ENCODE peak calls at places on chromosomes 7 and 10, in four cellular contexts. N, B, V and I are unnamed samples.

GRCh38 chr7:87213801-87214200 is 5.7 kb downstream of the TMEM243 start:
- DNase-seq in N (no peak), B (no peak), V (no peak), I (no peak)

GRCh38 chr10:96833220-96834001 is 1.3 kb downstream of the LCOR start:
- DNase-seq in B (peak; percentile 53), N (no peak), V (no peak), I (no peak)

GRCh38 chr7:602341-603141 is 82.9 kb upstream of the PDGFA start:
- DNase-seq in B (no peak), V (peak; percentile 31), N (no peak), I (peak; percentile 27)

GRCh38 chr10:75910032-75910431 is 478.6 kb downstream of the LRMDA start:
- DNase-seq in N (no peak), V (no peak), B (no peak), I (no peak)

GRCh38 chr7:31059551-31059950 is 7.4 kb downstream of the ADCYAP1R1 start:
- DNase-seq in N (no peak), B (no peak), V (no peak), I (no peak)

GRCh38 chr7:3518546-3518945 is 217.5 kb downstream of the SDK1 start:
- DNase-seq in N (no peak), B (no peak), V (no peak), I (no peak)

GRCh38 chr10:82319046-82319445 is 444.1 kb downstream of the NRG3 start:
- DNase-seq in N (no peak), B (no peak), V (no peak), I (no peak)

GRCh38 chr10:95333997-95334792 is 43.4 kb upstream of the PDLIM1 start:
- DNase-seq in N (no peak), V (no peak), B (no peak), I (no peak)

GRCh38 chr10:64376169-64376568 is 855.0 kb downstream of the REEP3 start:
- DNase-seq in V (no peak), N (no peak), B (peak; percentile 40), I (no peak)

GRCh38 chr10:117413928-117414618 is 38.8 kb upstream of the PDZD8 start:
- DNase-seq in V (no peak), N (no peak), B (no peak), I (no peak)

GRCh38 chr7:148697256-148697841 is 1.4 kb upstream of the CUL1 start:
- DNase-seq in V (peak; percentile 18), N (no peak), B (no peak), I (peak; percentile 5)

GRCh38 chr10:73131913-73132686 is 21.8 kb downstream of the NUDT13 start:
- DNase-seq in B (no peak), N (no peak), V (no peak), I (no peak)

GRCh38 chr10:70324341-70324861 is 40.6 kb upstream of the NPFFR1 start:
- DNase-seq in B (peak; percentile 73), V (no peak), N (no peak), I (no peak)

GRCh38 chr10:86899670-86900276 is 57.6 kb downstream of the MMRN2 start:
- DNase-seq in B (peak; percentile 80), V (peak; percentile 3), N (peak; percentile 8), I (peak; percentile 29)

GRCh38 chr7:146791344-146792300 is 675.0 kb downstream of the CNTNAP2 start:
- DNase-seq in B (no peak), N (no peak), V (no peak), I (no peak)

GRCh38 chr7:17802056-17802455 is 138.2 kb downstream of the SNX13 start:
- DNase-seq in B (no peak), N (no peak), V (no peak), I (no peak)

GRCh38 chr10:29687411-29688160 is 52.8 kb upstream of the SVIL start:
- DNase-seq in B (no peak), V (no peak), N (no peak), I (no peak)

GRCh38 chr10:37067576-37067975 is 57.8 kb upstream of the ANKRD30A start:
- DNase-seq in V (no peak), B (no peak), N (no peak), I (no peak)
- H3K9me3 ChIP-seq in V (peaks cover 8% of the 10 kb centered on the region), B (no peaks in the 10 kb centered on the region), N (no peaks in the 10 kb centered on the region), I (no peaks in the 10 kb centered on the region)

DNA sequence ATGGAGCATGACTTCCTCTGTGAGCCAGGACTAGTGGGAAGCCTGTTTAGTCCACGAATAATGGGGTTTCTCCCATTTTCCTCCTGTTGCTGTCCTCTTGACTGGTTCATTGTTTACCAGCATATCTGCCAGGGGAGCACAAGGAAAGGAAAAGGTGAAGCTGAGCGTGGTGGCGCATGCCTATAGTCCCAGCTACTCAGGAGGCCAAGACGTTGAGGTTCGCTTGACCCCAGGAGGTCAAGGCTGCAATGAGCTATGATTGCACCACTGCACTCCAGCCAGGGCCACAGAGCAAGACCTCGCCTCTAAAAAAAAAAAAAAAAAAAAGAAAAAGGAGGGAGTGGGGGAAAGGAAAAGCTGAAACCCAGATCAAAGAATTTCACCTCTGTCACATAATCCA is 5.8 kb upstream of the IL2RA start:
- DNase-seq in B (no peak), N (no peak), V (no peak), I (no peak)
- H3K4me1 ChIP-seq in B (no peaks in the 10 kb centered on the region), N (peaks cover 59% of the 10 kb centered on the region), V (peaks cover 71% of the 10 kb centered on the region), I (peaks cover 84% of the 10 kb centered on the region)

GRCh38 chr10:113712024-113712423 is 32.3 kb downstream of the CASP7 start:
- DNase-seq in N (no peak), V (no peak), B (no peak), I (no peak)
- H3K27ac ChIP-seq in N (no peak overlapping the region), V (no peak overlapping the region), B (no peak overlapping the region), I (no peak overlapping the region)

GRCh38 chr7:18975689-18976280 is 141.7 kb downstream of the TWIST1 start:
- DNase-seq in N (no peak), V (no peak), B (no peak), I (no peak)
- H3K9me3 ChIP-seq in N (no peaks in the 10 kb centered on the region), V (no peaks in the 10 kb centered on the region), B (no peaks in the 10 kb centered on the region), I (no peaks in the 10 kb centered on the region)

DNA sequence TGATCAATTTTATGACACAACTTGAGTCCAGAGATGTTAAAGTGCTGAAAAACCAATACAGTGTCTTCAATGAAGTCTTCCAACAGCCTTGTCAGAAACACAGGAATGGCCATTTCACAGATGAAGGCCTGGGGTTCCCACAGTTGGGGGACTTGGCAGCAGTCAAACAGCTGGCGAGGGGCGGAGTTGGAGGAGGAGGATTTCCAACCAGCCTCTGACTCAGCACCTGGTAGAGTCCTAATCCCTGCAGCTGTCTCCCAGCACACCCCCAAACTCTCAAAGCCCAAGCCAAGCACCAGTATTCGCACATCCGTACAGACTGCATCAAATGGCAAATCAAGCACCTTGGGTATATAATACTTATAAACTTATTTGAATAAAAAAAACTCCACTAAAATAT is 28.0 kb downstream of the CTBP2 start:
- DNase-seq in V (no peak), N (no peak), B (no peak), I (no peak)
- H3K4me1 ChIP-seq in V (no peaks in the 10 kb centered on the region), N (no peaks in the 10 kb centered on the region), B (peaks cover 10% of the 10 kb centered on the region), I (no peaks in the 10 kb centered on the region)

GRCh38 chr7:73443543-73444255 is 10.1 kb downstream of the FZD9 start:
- DNase-seq in V (no peak), N (no peak), B (peak; percentile 47), I (no peak)

GRCh38 chr7:73438547-73439245 is 5.1 kb downstream of the FZD9 start:
- DNase-seq in B (no peak), N (peak; percentile 12), V (no peak), I (no peak)

GRCh38 chr7:73442903-73443542 is 9.4 kb downstream of the FZD9 start:
- DNase-seq in N (no peak), B (no peak), V (no peak), I (no peak)

GRCh38 chr7:73439305-73439704 is 5.7 kb downstream of the FZD9 start:
- DNase-seq in B (no peak), V (no peak), N (no peak), I (no peak)

DNA sequence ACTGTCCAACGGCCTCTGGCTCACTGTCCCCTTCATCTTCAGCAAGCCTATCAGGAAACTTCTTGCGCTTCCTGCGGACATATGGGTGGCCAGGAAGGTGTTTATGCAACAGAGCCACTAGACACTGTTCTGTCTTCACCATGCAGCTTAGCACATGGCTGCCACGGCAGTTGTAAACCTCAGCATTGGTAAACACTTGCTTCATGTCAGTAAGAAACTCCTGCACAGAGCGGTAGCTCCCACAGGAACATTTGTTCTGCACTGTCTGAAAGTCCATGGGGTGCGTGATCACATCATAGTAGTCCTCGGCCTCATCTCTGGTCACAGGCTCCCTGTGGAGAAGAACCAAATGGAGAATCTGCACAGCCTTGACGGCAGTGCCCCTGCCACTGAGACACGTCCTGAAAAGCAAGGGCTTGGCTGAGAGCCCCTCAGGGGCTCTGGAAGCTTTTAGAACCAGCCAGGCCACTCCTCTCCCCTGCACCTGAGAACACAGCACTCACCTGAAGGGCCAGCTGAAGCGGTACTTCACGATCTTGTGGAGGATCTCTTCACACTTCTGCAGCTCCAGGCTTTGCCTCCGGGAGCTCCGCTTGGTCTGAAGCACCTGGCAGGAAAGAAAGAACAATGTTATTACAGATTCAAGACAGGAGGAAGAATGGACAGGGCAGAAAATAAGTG is 8.8 kb downstream of the FZD9 start:
- DNase-seq in B (no peak), N (no peak), V (no peak), I (no peak)
- H3K27ac ChIP-seq in B (peak overlapping the region; percentile 74), N (no peak overlapping the region), V (no peak overlapping the region), I (no peak overlapping the region)

DNA sequence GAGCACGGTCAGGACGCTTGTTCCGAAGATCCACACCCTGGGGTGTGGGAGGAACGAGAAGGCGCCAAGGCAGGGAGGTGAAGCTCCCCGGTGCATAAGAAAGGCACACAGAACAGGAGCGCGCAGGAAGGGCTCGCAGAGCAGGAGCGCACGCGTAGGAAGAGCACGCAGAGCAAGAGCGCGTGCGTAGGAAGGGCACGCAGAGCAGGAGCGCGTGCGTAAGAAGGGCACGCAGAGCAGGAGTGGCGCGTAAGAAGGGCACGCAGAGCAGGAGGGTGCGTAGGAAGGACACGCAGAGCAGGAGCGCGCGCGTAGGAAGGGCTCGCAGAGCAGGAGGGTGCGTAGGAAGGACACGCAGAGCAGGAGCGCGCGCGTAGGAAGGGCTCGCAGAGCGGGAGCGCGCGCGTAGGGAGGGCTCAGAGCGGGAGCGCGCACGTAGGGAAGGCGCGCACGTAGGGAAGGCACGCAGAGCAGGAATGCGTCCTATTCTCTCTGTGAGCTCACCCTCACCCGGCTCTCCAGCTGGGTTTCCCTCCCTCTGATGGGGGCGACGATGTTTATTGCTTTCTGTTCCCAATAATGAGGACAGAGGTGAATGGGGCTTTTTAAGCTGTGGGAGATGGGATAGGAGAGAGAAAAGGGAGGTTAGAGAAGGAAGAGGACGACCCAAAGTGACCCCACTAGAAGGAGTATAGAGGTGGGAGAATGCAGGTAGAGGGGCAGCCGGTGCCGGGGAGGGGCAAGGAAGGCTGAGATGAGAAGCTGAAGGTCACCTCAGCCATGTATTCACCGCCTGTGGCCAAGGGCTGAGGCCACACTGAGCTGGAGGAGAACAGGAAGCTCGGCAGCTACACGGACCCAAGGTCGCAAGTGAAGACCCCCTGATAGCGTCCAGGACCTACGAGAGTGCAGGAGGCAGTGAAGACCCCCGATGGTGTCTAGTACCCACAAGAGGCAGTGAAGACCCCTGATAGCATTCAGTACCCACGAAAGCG is 423.2 kb downstream of the PTPRN2 start:
- DNase-seq in N (no peak), B (no peak), V (no peak), I (no peak)
- H3K9me3 ChIP-seq in N (no peaks in the 10 kb centered on the region), B (no peaks in the 10 kb centered on the region), V (no peaks in the 10 kb centered on the region), I (no peaks in the 10 kb centered on the region)